ENCODE peak calls at places on chromosomes 4 and X, in four cellular contexts. E is AG10803, C is fibroblast of mammary gland, K is tibial artery. G is an unnamed sample.

GRCh38 chrX:39487166-39488006 is 610.4 kb downstream of the BCOR start:
- DNase-seq in E (no peak), K (no peak), C (no peak), G (no peak)

GRCh38 chrX:1480082-1480785 is 27.5 kb upstream of the ASMTL start:
- DNase-seq in K (peak; percentile 8), C (no peak), E (no peak), G (no peak)

GRCh38 chr4:74252933-74253332 is 55.3 kb upstream of the EPGN start:
- DNase-seq in C (no peak), K (no peak), E (no peak), G (no peak)

GRCh38 chr4:7254736-7255487 is 62.6 kb downstream of the SORCS2 start:
- DNase-seq in E (peak; percentile 54), C (peak; percentile 85), K (no peak), G (no peak)

GRCh38 chrX:133053854-133054565 is 42.9 kb downstream of the USP26 start:
- DNase-seq in E (no peak), K (no peak), C (peak; percentile 1), G (peak; percentile 53)

GRCh38 chrX:113001836-113002235 is 161.2 kb upstream of the AMOT start:
- DNase-seq in C (no peak), K (no peak), E (peak; percentile 9), G (peak; percentile 1)

GRCh38 chr4:58649236-58649635 is 1539.1 kb upstream of the IGFBP7 start:
- DNase-seq in C (no peak), E (no peak), K (no peak), G (no peak)

GRCh38 chr4:8086751-8087445 is 71.7 kb downstream of the ABLIM2 start:
- DNase-seq in E (no peak), K (no peak), C (no peak), G (no peak)

GRCh38 chr4:22607382-22607781 is 85.4 kb upstream of the GBA3 start:
- DNase-seq in K (peak; percentile 30), C (peak; percentile 31), E (peak; percentile 28), G (peak; percentile 43)

GRCh38 chr4:182880387-182881356 is 36.5 kb downstream of the DCTD start:
- DNase-seq in E (no peak), C (peak; percentile 17), K (no peak), G (no peak)

GRCh38 chr4:153114771-153115321 is 89.4 kb upstream of the TRIM2 start:
- DNase-seq in E (peak; percentile 38), C (peak; percentile 83), K (no peak), G (peak; percentile 80)

GRCh38 chr4:127143460-127144190 is 489.1 kb upstream of the INTU start:
- DNase-seq in C (peak; percentile 57), E (peak; percentile 87), K (no peak), G (peak; percentile 60)

GRCh38 chr4:71195932-71196331 is 142.9 kb upstream of the SLC4A4 start:
- DNase-seq in C (peak; percentile 17), K (no peak), E (peak; percentile 93), G (no peak)

GRCh38 chr4:158644341-158644740 is 27.3 kb downstream of the C4orf46 start:
- DNase-seq in C (no peak), K (no peak), E (no peak), G (no peak)

GRCh38 chr4:149426461-149426860 is 389.2 kb downstream of the IQCM start:
- DNase-seq in K (no peak), E (peak; percentile 1), C (peak; percentile 85), G (peak; percentile 83)

GRCh38 chr4:82601242-82602015 is 39.6 kb upstream of the TMEM150C start:
- DNase-seq in E (peak; percentile 10), C (peak; percentile 57), K (no peak), G (no peak)

GRCh38 chr4:140756292-140757219 is at the start of gene TBC1D9:
- DNase-seq in E (peak; percentile 78), C (peak; percentile 80), K (peak; percentile 81), G (peak; percentile 98)

GRCh38 chrX:109352121-109352556 is 129.7 kb downstream of the GUCY2F start:
- DNase-seq in C (peak; percentile 71), E (peak; percentile 25), K (no peak), G (no peak)

GRCh38 chrX:96763608-96764007 is 79.0 kb downstream of the DIAPH2 start:
- DNase-seq in K (no peak), C (no peak), E (no peak), G (no peak)

GRCh38 chrX:10327651-10328050 is 170.9 kb downstream of the CLCN4 start:
- DNase-seq in C (peak; percentile 42), K (no peak), E (no peak), G (no peak)

GRCh38 chr4:8528713-8529112 is 51.5 kb upstream of the GPR78 start:
- DNase-seq in K (no peak), E (peak; percentile 90), C (peak; percentile 77), G (peak; percentile 67)

GRCh38 chr4:140856692-140857091 is 100.5 kb upstream of the TBC1D9 start:
- DNase-seq in K (no peak), E (peak; percentile 50), C (peak; percentile 74), G (peak; percentile 93)

DNA sequence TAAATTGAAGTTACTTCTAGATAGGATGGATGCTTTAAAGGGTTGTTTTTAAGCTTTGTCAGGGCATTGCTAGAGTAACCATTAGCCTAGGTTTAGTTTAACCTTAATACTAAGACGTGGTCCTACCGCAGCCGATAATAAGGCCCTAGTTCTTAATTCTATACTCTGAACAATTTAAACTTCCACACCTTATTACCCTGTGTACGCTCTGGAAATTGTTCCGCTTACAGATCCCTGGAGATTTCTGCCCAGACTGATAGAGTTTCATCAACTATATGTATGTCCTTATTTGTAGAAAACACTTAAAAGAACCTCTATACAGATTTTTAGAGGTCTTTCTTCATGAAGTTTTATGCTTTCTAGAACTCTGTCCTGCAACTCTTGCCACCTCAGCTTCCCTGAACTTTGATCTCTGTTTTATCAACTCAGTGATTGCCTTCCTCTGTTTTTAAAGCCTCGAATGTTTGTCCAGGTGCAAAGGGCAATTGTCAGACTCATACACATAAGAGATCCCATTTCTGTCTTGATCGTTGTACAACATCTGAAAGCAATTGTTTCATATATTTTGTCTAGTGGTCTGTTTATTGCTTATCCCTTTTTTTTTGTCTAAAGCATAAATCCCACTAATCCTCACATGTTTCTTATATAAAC is 71.1 kb upstream of the VCX start:
- DNase-seq in C (no peak), E (no peak), K (no peak), G (no peak)
- TF ChIP-seq CTCF in C (no peak), E (no peak), K (no peak), G (no peak)

GRCh38 chr4:102335616-102336015 is 9.7 kb downstream of the SLC39A8 start:
- DNase-seq in E (no peak), K (no peak), C (no peak), G (no peak)

GRCh38 chr4:102342404-102343074 is 2.7 kb downstream of the SLC39A8 start:
- DNase-seq in C (no peak), E (no peak), K (no peak), G (no peak)

GRCh38 chr4:102341201-102341600 is 4.1 kb downstream of the SLC39A8 start:
- DNase-seq in C (no peak), K (no peak), E (no peak), G (no peak)

GRCh38 chr4:102338405-102338804 is 6.9 kb downstream of the SLC39A8 start:
- DNase-seq in K (no peak), E (no peak), C (peak; percentile 34), G (peak; percentile 68)

GRCh38 chr4:102339018-102339417 is 6.3 kb downstream of the SLC39A8 start:
- DNase-seq in C (no peak), K (no peak), E (no peak), G (peak; percentile 26)
- H3K4me3 ChIP-seq in C (no peak overlapping the region), K (no peak overlapping the region), E (no peak overlapping the region), G (no peak overlapping the region)

GRCh38 chr4:139175647-139176298 is 1.2 kb downstream of the ELF2 start:
- DNase-seq in K (no peak), E (peak; percentile 41), C (no peak), G (peak; percentile 45)
- TF ChIP-seq CTCF in K (no peak), E (no peak), C (no peak), G (no peak)

GRCh38 chrX:45771114-45771513 is 570.4 kb upstream of the DIPK2B start:
- DNase-seq in E (peak; percentile 93), K (peak; percentile 25), C (peak; percentile 97), G (peak; percentile 91)

GRCh38 chrX:45767021-45767491 is 566.4 kb upstream of the DIPK2B start:
- DNase-seq in C (peak; percentile 55), K (no peak), E (peak; percentile 75), G (peak; percentile 61)

GRCh38 chrX:45768666-45769065 is 568.0 kb upstream of the DIPK2B start:
- DNase-seq in C (no peak), K (no peak), E (no peak), G (no peak)

GRCh38 chrX:45771560-45772340 is 571.1 kb upstream of the DIPK2B start:
- DNase-seq in E (peak; percentile 68), C (peak; percentile 78), K (peak; percentile 28), G (peak; percentile 59)

GRCh38 chrX:45769919-45770582 is 569.4 kb upstream of the DIPK2B start:
- DNase-seq in C (peak; percentile 85), E (peak; percentile 92), K (peak; percentile 70), G (peak; percentile 65)
- H3K4me3 ChIP-seq in C (peak overlapping the region; percentile 83), E (peak overlapping the region; percentile 72), K (peak overlapping the region; percentile 50), G (peak overlapping the region; percentile 47)